ENCODE peak calls at places on chromosomes 13 and 19, in seven cellular contexts. A is mesendoderm; L is psoas muscle; T is effector memory CD4-positive, alpha-beta T cell; Q is suprapubic skin; J is prostate gland; G is PC-3. B is an unnamed sample. For H3K27me3, the result is how much of the 10 kb centered on the place peaks cover.

GRCh38 chr13:21324793-21325192 is 134.3 kb downstream of the ZDHHC20 start:
- DNase-seq in A (no peak), L (no peak), T (no peak), Q (no peak), J (no peak), G (no peak), B (no peak)

GRCh38 chr19:33795370-33796163 is 1.1 kb upstream of the KCTD15 start:
- DNase-seq in A (peak), L (peak), T (peak), Q (no peak), J (peak), G (peak), B (peak)

GRCh38 chr19:41089955-41090354 is 1.7 kb downstream of the CYP2A13 start:
- DNase-seq in A (peak), L (no peak), T (no peak), Q (no peak), J (no peak), G (no peak), B (no peak)

GRCh38 chr19:45922281-45922680 is 7.7 kb upstream of the NANOS2 start:
- DNase-seq in A (peak), L (no peak), T (no peak), Q (no peak), J (no peak), G (peak), B (no peak)

GRCh38 chr13:113969311-113969972 is 4.4 kb downstream of the C13orf46 start:
- DNase-seq in A (no peak), L (peak), T (no peak), Q (peak), J (no peak), G (no peak), B (no peak)

GRCh38 chr19:55441692-55442321 is 1.3 kb downstream of the SHISA7 start:
- DNase-seq in A (peak), L (no peak), T (no peak), Q (no peak), J (no peak), G (no peak), B (no peak)

GRCh38 chr19:55686311-55687050 is 11.5 kb downstream of the EPN1 start:
- DNase-seq in A (no peak), L (no peak), T (no peak), Q (no peak), J (no peak), G (no peak), B (no peak)

GRCh38 chr13:76723551-76724232 is 162.5 kb downstream of the KCTD12 start:
- DNase-seq in A (peak), L (peak), T (no peak), Q (no peak), J (no peak), G (peak), B (peak)

GRCh38 chr13:44171861-44172260 is 201.8 kb upstream of the SERP2 start:
- DNase-seq in A (no peak), L (no peak), T (no peak), Q (no peak), J (no peak), G (no peak), B (no peak)

GRCh38 chr13:43878897-43879322 is 630 bp downstream of the CCDC122 start:
- DNase-seq in A (peak), L (peak), T (peak), Q (peak), J (peak), G (peak), B (no peak)

GRCh38 chr13:110820311-110820710 is 94.6 kb downstream of the ANKRD10 start:
- DNase-seq in A (no peak), L (no peak), T (no peak), Q (no peak), J (no peak), G (no peak), B (no peak)

GRCh38 chr19:1847348-1847683 is 967 bp downstream of the REXO1 start:
- DNase-seq in A (no peak), L (no peak), T (no peak), Q (no peak), J (no peak), G (no peak), B (no peak)

GRCh38 chr13:48019796-48020195 is 17.7 kb upstream of the NUDT15 start:
- DNase-seq in A (no peak), L (no peak), T (no peak), Q (no peak), J (no peak), G (no peak), B (no peak)

GRCh38 chr13:99312493-99312883 is 5.3 kb upstream of the GPR183 start:
- DNase-seq in A (no peak), L (peak), T (no peak), Q (peak), J (no peak), G (no peak), B (peak)

DNA sequence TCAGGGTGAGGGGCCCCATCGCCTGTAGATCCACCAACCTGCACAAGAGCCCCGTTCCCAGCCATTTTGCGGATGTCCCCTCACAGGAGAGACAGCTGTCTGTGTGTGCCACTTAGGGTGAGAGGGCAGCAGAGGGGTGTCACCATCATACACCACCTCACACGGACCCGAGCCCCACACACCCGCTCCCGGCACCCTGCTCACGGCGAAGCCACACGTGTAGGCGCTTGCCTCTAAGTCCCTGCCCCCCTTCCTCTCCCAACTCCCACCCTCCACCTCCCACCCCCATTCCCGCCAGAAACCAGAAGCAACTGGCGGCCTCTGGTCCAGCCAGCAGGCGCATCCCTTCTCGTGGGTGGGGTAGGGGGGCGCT is 4.0 kb upstream of the DPF1 start:
- DNase-seq in A (no peak), L (no peak), T (no peak), Q (no peak), J (no peak), G (no peak), B (no peak)
- H3K4me3 ChIP-seq in A (no peak), L (no peak), T (no peak), Q (no peak), J (no peak), G (no peak), B (no peak)

GRCh38 chr13:95643471-95643813 is 1.1 kb downstream of the DZIP1 start:
- DNase-seq in A (peak), L (no peak), T (no peak), Q (no peak), J (no peak), G (no peak), B (peak)

GRCh38 chr13:95641291-95641811 is 3.2 kb downstream of the DZIP1 start:
- DNase-seq in A (no peak), L (peak), T (no peak), Q (no peak), J (no peak), G (no peak), B (no peak)

GRCh38 chr13:95643814-95644598 is 500 bp downstream of the DZIP1 start:
- DNase-seq in A (peak), L (peak), T (no peak), Q (peak), J (no peak), G (no peak), B (peak)

GRCh38 chr13:95643009-95643408 is 1.5 kb downstream of the DZIP1 start:
- DNase-seq in A (peak), L (no peak), T (no peak), Q (no peak), J (no peak), G (no peak), B (no peak)

GRCh38 chr13:95641961-95642621 is 2.4 kb downstream of the DZIP1 start:
- DNase-seq in A (peak), L (peak), T (no peak), Q (no peak), J (no peak), G (no peak), B (peak)
- H3K27me3 ChIP-seq in A (under half), L (under half), T (under half), Q (under half), J (under half), G (under half), B (under half)

DNA sequence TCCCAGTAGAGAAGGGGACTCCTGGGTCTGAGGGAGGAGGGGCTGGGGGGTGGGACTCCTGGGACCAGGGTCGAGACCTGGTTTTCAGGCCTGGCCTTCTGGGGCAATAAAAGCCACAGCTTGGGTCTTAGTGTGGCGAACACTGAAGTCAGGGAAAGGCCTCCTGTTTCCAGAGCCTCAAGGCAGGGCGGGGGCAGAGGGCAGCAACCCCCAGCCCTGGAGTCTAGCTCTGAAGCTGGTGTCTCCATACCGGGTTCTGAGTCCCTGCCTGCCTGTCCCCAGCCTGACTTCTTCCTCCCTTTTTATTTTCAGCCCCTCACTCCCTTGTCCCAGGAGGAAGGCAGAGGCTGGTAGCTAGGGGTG is 291 bp upstream of the GRIN2D start:
- DNase-seq in A (no peak), L (no peak), T (no peak), Q (no peak), J (no peak), G (no peak), B (no peak)
- H3K4me3 ChIP-seq in A (no peak), L (no peak), T (no peak), Q (peak), J (no peak), G (peak), B (no peak)

GRCh38 chr19:375395-376110 is 31.0 kb upstream of the MIER2 start:
- DNase-seq in A (no peak), L (no peak), T (no peak), Q (no peak), J (no peak), G (no peak), B (no peak)
- H3K27me3 ChIP-seq in A (under half), L (under half), T (under half), Q (under half), J (under half), G (under half), B (under half)

GRCh38 chr19:7924651-7925170 is 1.2 kb downstream of the CTXN1 start:
- DNase-seq in A (no peak), L (peak), T (no peak), Q (peak), J (no peak), G (no peak), B (no peak)

GRCh38 chr19:7926727-7927604 is 1.0 kb upstream of the CTXN1 start:
- DNase-seq in A (no peak), L (peak), T (no peak), Q (peak), J (no peak), G (no peak), B (peak)

GRCh38 chr19:7925171-7925837 is 631 bp downstream of the CTXN1 start:
- DNase-seq in A (peak), L (peak), T (peak), Q (peak), J (peak), G (peak), B (peak)

GRCh38 chr19:7927605-7928333 is 1.8 kb upstream of the CTXN1 start:
- DNase-seq in A (no peak), L (peak), T (no peak), Q (peak), J (no peak), G (no peak), B (no peak)

DNA sequence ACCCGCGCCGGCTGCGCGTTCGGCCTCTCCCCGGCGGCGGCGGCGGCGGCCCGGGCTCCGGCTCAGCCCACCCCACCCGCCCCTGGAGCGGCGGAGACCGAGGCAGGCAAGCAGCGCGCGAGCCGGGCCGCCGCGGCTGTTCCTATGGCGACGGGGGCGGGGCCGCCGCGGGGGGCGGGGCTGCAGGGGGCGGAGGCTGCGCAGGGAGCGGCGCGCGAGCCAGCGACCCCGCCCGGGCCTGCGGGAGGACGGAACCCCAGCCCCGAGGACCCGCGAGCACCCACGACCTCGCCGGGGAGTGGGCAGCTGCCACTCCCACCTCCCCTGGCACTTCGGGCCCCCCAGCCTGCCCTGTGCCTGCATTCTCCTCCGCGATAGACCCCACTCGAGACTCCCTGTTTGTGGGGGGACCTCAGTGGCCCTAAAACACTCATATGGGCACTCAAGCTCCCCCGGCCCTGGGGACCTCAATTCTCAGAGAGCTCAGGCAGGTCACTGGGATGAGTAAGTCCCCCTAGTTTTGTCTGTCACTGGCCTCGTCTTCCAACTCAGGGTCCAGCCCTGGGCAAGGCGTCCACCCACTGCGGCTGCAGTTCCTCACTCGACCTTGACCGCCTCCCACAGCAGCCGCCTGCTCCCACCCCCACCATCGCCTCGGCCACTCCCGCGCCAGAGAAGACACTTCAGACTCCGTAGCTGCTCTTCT is at the start of gene CTXN1:
- DNase-seq in A (peak), L (peak), T (peak), Q (peak), J (peak), G (peak), B (peak)
- H3K4me3 ChIP-seq in A (peak), L (peak), T (peak), Q (peak), J (peak), G (peak), B (peak)